ENCODE peak calls at places on chromosomes 3 and 15, in eight cellular contexts. G is islet precursor cell, R is pons, F is T47D, N is left cardiac atrium, S is HEK293T, M is WTC11, V is NCI-H460. X is an unnamed sample.

GRCh38 chr15:66899555-66900350 is 165.6 kb upstream of the SMAD3 start:
- DNase-seq in V (peak), R (no peak), G (peak), F (no peak), S (no peak), N (no peak), M (no peak), X (peak)

GRCh38 chr3:111498022-111498421 is 44.0 kb upstream of the CD96 start:
- DNase-seq in S (no peak), F (no peak), M (no peak), G (no peak), N (no peak), V (no peak), R (no peak), X (no peak)

GRCh38 chr3:123602325-123602724 is 17.5 kb upstream of the HACD2 start:
- DNase-seq in N (no peak), M (no peak), F (peak), V (peak), G (no peak), S (no peak), R (no peak), X (no peak)

GRCh38 chr3:52395503-52395865 is 49.4 kb downstream of the SEMA3G start:
- DNase-seq in F (no peak), N (no peak), M (no peak), G (no peak), R (no peak), S (no peak), V (no peak), X (no peak)

GRCh38 chr15:78726870-78727551 is 84.3 kb downstream of the ADAMTS7 start:
- DNase-seq in F (peak), S (peak), R (no peak), N (no peak), G (peak), M (peak), V (peak), X (peak)

GRCh38 chr15:65948352-65948751 is 79.1 kb downstream of the RAB11A start:
- DNase-seq in N (no peak), R (no peak), S (no peak), F (no peak), V (no peak), M (no peak), G (no peak), X (no peak)

GRCh38 chr15:31471731-31472430 is 145.2 kb downstream of the KLF13 start:
- DNase-seq in M (no peak), N (no peak), V (no peak), S (no peak), G (peak), F (no peak), R (no peak), X (peak)

GRCh38 chr3:119098620-119099222 is 47.2 kb upstream of the TEX55 start:
- DNase-seq in F (peak), N (no peak), G (no peak), S (peak), R (peak), V (peak), M (no peak), X (no peak)

GRCh38 chr3:17505856-17506255 is 236.6 kb downstream of the TBC1D5 start:
- DNase-seq in M (no peak), S (no peak), N (no peak), G (no peak), R (no peak), V (no peak), F (no peak), X (no peak)

GRCh38 chr3:141094851-141095545 is 43.9 kb downstream of the SPSB4 start:
- DNase-seq in R (peak), V (no peak), M (no peak), G (peak), F (no peak), N (peak), S (no peak), X (peak)

GRCh38 chr3:37016903-37017302 is 23.6 kb downstream of the MLH1 start:
- DNase-seq in S (no peak), F (no peak), N (no peak), V (no peak), G (no peak), R (no peak), M (no peak), X (no peak)

GRCh38 chr3:119974666-119975065 is 119.6 kb downstream of the GSK3B start:
- DNase-seq in V (no peak), N (no peak), R (no peak), F (no peak), G (no peak), S (no peak), M (no peak), X (no peak)

GRCh38 chr15:67152429-67152828 is 87.0 kb downstream of the SMAD3 start:
- DNase-seq in S (no peak), R (no peak), V (no peak), M (no peak), G (peak), N (no peak), F (no peak), X (no peak)

GRCh38 chr15:93942140-93942808 is 289.1 kb upstream of the MCTP2 start:
- DNase-seq in V (no peak), F (peak), N (no peak), S (no peak), R (no peak), M (no peak), G (no peak), X (no peak)

GRCh38 chr3:18747383-18747782 is 322.2 kb upstream of the SATB1 start:
- DNase-seq in G (no peak), V (no peak), F (no peak), N (peak), M (no peak), S (no peak), R (no peak), X (no peak)

GRCh38 chr3:106018929-106019328 is 150.1 kb upstream of the CBLB start:
- DNase-seq in S (no peak), R (no peak), G (no peak), V (no peak), N (no peak), M (no peak), F (no peak), X (no peak)

GRCh38 chr3:117788086-117788485 is 1078.5 kb downstream of the TUSC7 start:
- DNase-seq in M (no peak), S (no peak), V (no peak), N (no peak), G (no peak), R (no peak), F (peak), X (no peak)

GRCh38 chr3:40152482-40153133 is 156.9 kb upstream of the EIF1B start:
- DNase-seq in G (no peak), N (no peak), F (no peak), R (no peak), M (no peak), V (no peak), S (no peak), X (no peak)

GRCh38 chr3:141845407-141846049 is 30.9 kb upstream of the ATP1B3 start:
- DNase-seq in S (no peak), N (no peak), F (no peak), R (no peak), G (peak), V (no peak), M (peak), X (peak)

GRCh38 chr3:154122912-154123559 is 1.8 kb downstream of the ARHGEF26 start:
- DNase-seq in N (no peak), S (peak), M (no peak), F (no peak), G (peak), R (no peak), V (no peak), X (peak)

GRCh38 chr15:67819636-67820035 is 5.7 kb upstream of the SKOR1 start:
- DNase-seq in N (peak), G (no peak), R (no peak), V (no peak), S (no peak), F (no peak), M (no peak), X (peak)

GRCh38 chr15:72778796-72779195 is 4.8 kb downstream of the ADPGK start:
- DNase-seq in N (no peak), G (no peak), M (no peak), V (no peak), S (no peak), R (no peak), F (no peak), X (no peak)

GRCh38 chr3:35624698-35625097 is 14.6 kb upstream of the ARPP21 start:
- DNase-seq in N (no peak), F (no peak), G (no peak), M (no peak), R (no peak), S (no peak), V (no peak), X (no peak)

GRCh38 chr3:185537369-185537970 is 14.9 kb downstream of the LIPH start:
- DNase-seq in N (peak), S (peak), F (peak), M (no peak), R (peak), G (no peak), V (peak), X (no peak)

GRCh38 chr15:47786371-47786770 is 69.1 kb downstream of the SEMA6D start:
- DNase-seq in R (no peak), F (peak), V (no peak), G (no peak), N (no peak), M (no peak), S (no peak), X (no peak)

GRCh38 chr15:63843901-63844317 is 10.2 kb upstream of the HERC1 start:
- DNase-seq in R (no peak), F (peak), S (no peak), M (no peak), N (no peak), V (no peak), G (peak), X (peak)